ENCODE peak calls at places on chromosomes 6 and 20, in ten cellular contexts. One of them, this sample, is unnamed.

GRCh38 chr6:31736768-31737314 is 511 bp upstream of the CLIC1 start:
- DNase-seq in adrenal gland: no peak
- DNase-seq in ovary: no peak
- DNase-seq in upper lobe of left lung: no peak
- DNase-seq in lower leg skin: no peak
- DNase-seq in heart left ventricle: no peak
- DNase-seq in tibial nerve: no peak
- DNase-seq in uterus: peak; percentile 43
- DNase-seq in GM12878: no peak
- DNase-seq in breast epithelium: no peak
- DNase-seq in this sample: no peak

GRCh38 chr6:11644071-11644470 is 106.5 kb downstream of the TMEM170B start:
- DNase-seq in adrenal gland: no peak
- DNase-seq in ovary: no peak
- DNase-seq in upper lobe of left lung: no peak
- DNase-seq in lower leg skin: no peak
- DNase-seq in heart left ventricle: no peak
- DNase-seq in tibial nerve: no peak
- DNase-seq in uterus: no peak
- DNase-seq in GM12878: no peak
- DNase-seq in breast epithelium: no peak
- DNase-seq in this sample: no peak

GRCh38 chr20:15362849-15363248 is 1025.4 kb upstream of the FLRT3 start:
- DNase-seq in adrenal gland: no peak
- DNase-seq in ovary: no peak
- DNase-seq in upper lobe of left lung: no peak
- DNase-seq in lower leg skin: no peak
- DNase-seq in heart left ventricle: no peak
- DNase-seq in tibial nerve: no peak
- DNase-seq in uterus: no peak
- DNase-seq in GM12878: no peak
- DNase-seq in breast epithelium: no peak
- DNase-seq in this sample: no peak

GRCh38 chr20:18066421-18067333 is 9.0 kb upstream of the OVOL2 start:
- DNase-seq in adrenal gland: no peak
- DNase-seq in ovary: no peak
- DNase-seq in upper lobe of left lung: no peak
- DNase-seq in lower leg skin: peak; percentile 60
- DNase-seq in heart left ventricle: no peak
- DNase-seq in tibial nerve: no peak
- DNase-seq in uterus: no peak
- DNase-seq in GM12878: no peak
- DNase-seq in breast epithelium: no peak
- DNase-seq in this sample: no peak

GRCh38 chr6:106574729-106575458 is 54.4 kb downstream of the RTN4IP1 start:
- DNase-seq in adrenal gland: peak; percentile 89
- DNase-seq in ovary: no peak
- DNase-seq in upper lobe of left lung: peak; percentile 27
- DNase-seq in lower leg skin: no peak
- DNase-seq in heart left ventricle: no peak
- DNase-seq in tibial nerve: no peak
- DNase-seq in uterus: no peak
- DNase-seq in GM12878: no peak
- DNase-seq in breast epithelium: peak; percentile 55
- DNase-seq in this sample: no peak

GRCh38 chr6:53431704-53432103 is 83.0 kb upstream of the ELOVL5 start:
- DNase-seq in adrenal gland: no peak
- DNase-seq in ovary: no peak
- DNase-seq in upper lobe of left lung: no peak
- DNase-seq in lower leg skin: no peak
- DNase-seq in heart left ventricle: no peak
- DNase-seq in tibial nerve: no peak
- DNase-seq in uterus: no peak
- DNase-seq in GM12878: no peak
- DNase-seq in breast epithelium: no peak
- DNase-seq in this sample: no peak

GRCh38 chr20:50992336-50992732 is 30.6 kb downstream of the KCNG1 start:
- DNase-seq in adrenal gland: no peak
- DNase-seq in ovary: no peak
- DNase-seq in upper lobe of left lung: no peak
- DNase-seq in lower leg skin: no peak
- DNase-seq in heart left ventricle: no peak
- DNase-seq in tibial nerve: no peak
- DNase-seq in uterus: no peak
- DNase-seq in GM12878: no peak
- DNase-seq in breast epithelium: peak; percentile 67
- DNase-seq in this sample: no peak

GRCh38 chr6:36289281-36290018 is 19.6 kb downstream of the PNPLA1 start:
- DNase-seq in adrenal gland: no peak
- DNase-seq in ovary: no peak
- DNase-seq in upper lobe of left lung: no peak
- DNase-seq in lower leg skin: no peak
- DNase-seq in heart left ventricle: no peak
- DNase-seq in tibial nerve: no peak
- DNase-seq in uterus: no peak
- DNase-seq in GM12878: no peak
- DNase-seq in breast epithelium: no peak
- DNase-seq in this sample: no peak

GRCh38 chr20:59221049-59221748 is 57.6 kb downstream of the ZNF831 start:
- DNase-seq in adrenal gland: no peak
- DNase-seq in ovary: no peak
- DNase-seq in upper lobe of left lung: no peak
- DNase-seq in lower leg skin: peak; percentile 84
- DNase-seq in heart left ventricle: peak; percentile 40
- DNase-seq in tibial nerve: no peak
- DNase-seq in uterus: no peak
- DNase-seq in GM12878: no peak
- DNase-seq in breast epithelium: no peak
- DNase-seq in this sample: no peak

DNA sequence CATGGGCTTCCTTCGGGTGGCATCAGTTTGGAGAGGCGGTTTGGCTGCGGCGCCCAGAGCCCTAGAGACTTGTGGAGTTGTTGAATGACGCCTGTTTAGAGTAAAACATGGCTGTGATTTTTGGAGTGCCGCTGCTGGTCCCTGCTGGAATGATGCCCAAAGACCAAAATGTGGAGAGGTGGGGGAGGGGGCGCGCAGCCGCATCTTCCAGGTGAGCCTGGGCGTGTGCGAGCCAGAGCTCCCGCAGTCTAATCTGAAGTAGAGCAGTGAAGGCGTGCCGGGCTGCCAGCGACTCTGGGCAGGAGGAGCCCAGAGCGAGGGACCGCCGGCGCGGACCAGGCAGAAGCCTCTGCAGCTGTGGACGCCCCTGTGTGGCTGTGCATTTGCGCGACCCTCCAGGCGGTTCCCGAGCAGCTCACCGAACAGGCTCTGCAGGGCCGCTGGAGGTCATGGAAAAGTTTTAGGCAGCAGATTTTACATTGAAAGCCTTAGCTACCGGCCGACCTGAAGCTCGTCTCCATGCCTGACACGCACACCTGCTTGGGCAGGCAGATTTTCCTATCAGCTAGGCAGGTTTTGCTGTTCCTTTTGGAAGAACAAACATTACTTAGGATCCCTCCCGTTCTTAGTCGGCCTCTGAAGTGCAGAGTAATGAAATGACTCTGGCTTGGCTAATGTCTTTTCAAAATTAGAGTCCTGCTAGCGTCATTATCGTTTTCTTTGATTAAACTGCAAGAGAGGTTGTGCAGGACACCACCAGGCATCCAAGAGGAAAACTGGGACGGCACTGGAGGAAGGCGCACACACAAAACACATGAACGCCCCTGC is 298.2 kb downstream of the PHACTR1 start:
- DNase-seq in adrenal gland: no peak
- DNase-seq in ovary: no peak
- DNase-seq in upper lobe of left lung: peak; percentile 83
- DNase-seq in lower leg skin: no peak
- DNase-seq in heart left ventricle: peak; percentile 22
- DNase-seq in tibial nerve: no peak
- DNase-seq in uterus: no peak
- DNase-seq in GM12878: no peak
- DNase-seq in breast epithelium: no peak
- DNase-seq in this sample: no peak
- TF ChIP-seq CTCF in adrenal gland: no peak
- TF ChIP-seq CTCF in ovary: no peak
- TF ChIP-seq CTCF in upper lobe of left lung: no peak
- TF ChIP-seq CTCF in lower leg skin: no peak
- TF ChIP-seq CTCF in heart left ventricle: no peak
- TF ChIP-seq CTCF in tibial nerve: no peak
- TF ChIP-seq CTCF in uterus: no peak
- TF ChIP-seq CTCF in GM12878: no peak
- TF ChIP-seq CTCF in breast epithelium: no peak
- TF ChIP-seq CTCF in this sample: no peak

DNA sequence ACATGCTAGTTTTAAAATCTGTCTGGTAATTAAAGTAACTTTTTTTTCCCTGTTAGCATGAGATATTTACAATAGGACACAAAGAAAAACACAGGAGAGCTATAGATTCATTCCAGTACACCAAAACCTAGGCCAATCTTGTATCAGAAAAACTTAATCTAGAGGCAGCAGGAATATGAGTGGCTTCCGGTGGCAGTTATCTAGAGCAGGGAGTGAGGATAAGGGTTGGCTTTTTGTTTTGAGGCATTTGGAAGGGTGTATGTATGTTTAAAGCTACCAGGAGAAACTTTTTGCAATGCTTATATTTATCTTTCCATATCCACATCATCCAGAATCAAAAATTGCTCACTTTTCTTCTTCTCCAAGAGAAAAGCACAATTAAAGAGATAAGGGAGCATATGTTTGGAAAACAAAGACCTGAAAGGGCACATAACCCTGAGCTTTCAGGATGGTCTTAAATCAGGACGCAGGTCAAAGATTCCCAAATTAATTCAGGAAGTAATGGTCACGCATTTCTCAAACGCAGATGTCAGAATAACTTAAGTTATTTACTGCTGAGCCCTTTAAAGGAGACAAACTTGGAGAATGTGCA is 13.1 kb downstream of the TFAP2A start:
- DNase-seq in adrenal gland: no peak
- DNase-seq in ovary: no peak
- DNase-seq in upper lobe of left lung: no peak
- DNase-seq in lower leg skin: no peak
- DNase-seq in heart left ventricle: no peak
- DNase-seq in tibial nerve: no peak
- DNase-seq in uterus: no peak
- DNase-seq in GM12878: no peak
- DNase-seq in breast epithelium: no peak
- DNase-seq in this sample: no peak
- H3K4me3 ChIP-seq in adrenal gland: no peak overlapping the region
- H3K4me3 ChIP-seq in ovary: no peak overlapping the region
- H3K4me3 ChIP-seq in upper lobe of left lung: no peak overlapping the region
- H3K4me3 ChIP-seq in lower leg skin: no peak overlapping the region
- H3K4me3 ChIP-seq in heart left ventricle: no peak overlapping the region
- H3K4me3 ChIP-seq in tibial nerve: no peak overlapping the region
- H3K4me3 ChIP-seq in uterus: no peak overlapping the region
- H3K4me3 ChIP-seq in GM12878: no peak overlapping the region
- H3K4me3 ChIP-seq in breast epithelium: no peak overlapping the region
- H3K4me3 ChIP-seq in this sample: no peak overlapping the region

DNA sequence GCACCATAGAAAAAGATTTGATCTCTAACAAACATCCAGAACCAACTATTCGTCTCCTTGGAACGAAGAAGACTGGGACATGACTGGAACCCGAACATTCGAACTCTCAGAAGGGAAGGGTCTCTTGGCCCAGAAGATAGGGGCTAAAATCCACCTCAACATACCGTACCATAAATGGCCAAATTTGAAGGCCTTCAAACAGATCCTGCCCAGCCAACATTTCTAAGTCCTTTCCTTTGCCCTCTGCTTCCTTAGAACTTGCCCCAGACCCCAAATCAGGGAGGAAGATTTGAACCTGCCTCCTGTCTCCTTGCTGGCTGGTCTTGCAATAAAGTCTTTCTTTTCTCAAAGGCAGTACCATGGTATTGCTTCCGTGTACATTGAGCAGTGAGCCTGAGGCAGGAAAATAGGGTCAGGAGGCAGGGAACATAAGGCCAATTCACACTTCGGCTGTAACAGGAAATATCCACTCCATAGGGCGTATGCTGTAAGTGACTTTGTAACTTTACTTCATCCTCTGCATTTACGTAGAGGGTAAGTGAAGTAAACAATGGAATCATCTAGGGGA is 1.8 kb upstream of the PXDC1 start:
- DNase-seq in adrenal gland: no peak
- DNase-seq in ovary: no peak
- DNase-seq in upper lobe of left lung: no peak
- DNase-seq in lower leg skin: peak; percentile 77
- DNase-seq in heart left ventricle: no peak
- DNase-seq in tibial nerve: no peak
- DNase-seq in uterus: no peak
- DNase-seq in GM12878: no peak
- DNase-seq in breast epithelium: no peak
- DNase-seq in this sample: no peak
- TF ChIP-seq POLR2A in adrenal gland: no peak
- TF ChIP-seq POLR2A in ovary: no peak
- TF ChIP-seq POLR2A in upper lobe of left lung: no peak
- TF ChIP-seq POLR2A in lower leg skin: no peak
- TF ChIP-seq POLR2A in heart left ventricle: no peak
- TF ChIP-seq POLR2A in tibial nerve: no peak
- TF ChIP-seq POLR2A in uterus: no peak
- TF ChIP-seq POLR2A in GM12878: no peak
- TF ChIP-seq POLR2A in breast epithelium: no peak
- TF ChIP-seq POLR2A in this sample: no peak

GRCh38 chr20:57268399-57269076 is 2.1 kb upstream of the BMP7 start:
- DNase-seq in adrenal gland: no peak
- DNase-seq in ovary: no peak
- DNase-seq in upper lobe of left lung: peak; percentile 36
- DNase-seq in lower leg skin: no peak
- DNase-seq in heart left ventricle: no peak
- DNase-seq in tibial nerve: no peak
- DNase-seq in uterus: no peak
- DNase-seq in GM12878: no peak
- DNase-seq in breast epithelium: no peak
- DNase-seq in this sample: no peak

GRCh38 chr20:57272883-57273282 is 6.4 kb upstream of the BMP7 start:
- DNase-seq in adrenal gland: no peak
- DNase-seq in ovary: no peak
- DNase-seq in upper lobe of left lung: no peak
- DNase-seq in lower leg skin: no peak
- DNase-seq in heart left ventricle: no peak
- DNase-seq in tibial nerve: no peak
- DNase-seq in uterus: no peak
- DNase-seq in GM12878: no peak
- DNase-seq in breast epithelium: no peak
- DNase-seq in this sample: no peak

GRCh38 chr20:57269148-57269984 is 2.9 kb upstream of the BMP7 start:
- DNase-seq in adrenal gland: no peak
- DNase-seq in ovary: no peak
- DNase-seq in upper lobe of left lung: no peak
- DNase-seq in lower leg skin: no peak
- DNase-seq in heart left ventricle: no peak
- DNase-seq in tibial nerve: no peak
- DNase-seq in uterus: no peak
- DNase-seq in GM12878: no peak
- DNase-seq in breast epithelium: no peak
- DNase-seq in this sample: no peak

GRCh38 chr20:57267158-57267821 is 849 bp upstream of the BMP7 start:
- DNase-seq in adrenal gland: no peak
- DNase-seq in ovary: no peak
- DNase-seq in upper lobe of left lung: no peak
- DNase-seq in lower leg skin: no peak
- DNase-seq in heart left ventricle: no peak
- DNase-seq in tibial nerve: no peak
- DNase-seq in uterus: no peak
- DNase-seq in GM12878: no peak
- DNase-seq in breast epithelium: no peak
- DNase-seq in this sample: no peak

GRCh38 chr20:57270204-57270937 is 3.9 kb upstream of the BMP7 start:
- DNase-seq in adrenal gland: no peak
- DNase-seq in ovary: no peak
- DNase-seq in upper lobe of left lung: peak; percentile 38
- DNase-seq in lower leg skin: no peak
- DNase-seq in heart left ventricle: no peak
- DNase-seq in tibial nerve: no peak
- DNase-seq in uterus: no peak
- DNase-seq in GM12878: no peak
- DNase-seq in breast epithelium: no peak
- DNase-seq in this sample: no peak
- TF ChIP-seq CTCF in adrenal gland: no peak
- TF ChIP-seq CTCF in ovary: no peak
- TF ChIP-seq CTCF in upper lobe of left lung: no peak
- TF ChIP-seq CTCF in lower leg skin: no peak
- TF ChIP-seq CTCF in heart left ventricle: no peak
- TF ChIP-seq CTCF in tibial nerve: no peak
- TF ChIP-seq CTCF in uterus: no peak
- TF ChIP-seq CTCF in GM12878: no peak
- TF ChIP-seq CTCF in breast epithelium: no peak
- TF ChIP-seq CTCF in this sample: no peak

This sample was measured in stomach.